ENCODE peak calls at places on chromosomes 1 and 21, in four cellular contexts. One of them, this sample, is unnamed.
A peak's percentile ranks its signal among the peaks of the same experiment; 100 is the strongest.

GRCh38 chr1:233673947-233674431 is 60.1 kb downstream of the KCNK1 start:
- DNase-seq in colonic mucosa: no peak
- DNase-seq in stomach: no peak
- DNase-seq in hepatocyte: peak; percentile 54
- DNase-seq in this sample: no peak

GRCh38 chr1:22751124-22751531 is 40.5 kb downstream of the EPHB2 start:
- DNase-seq in hepatocyte: no peak
- DNase-seq in stomach: peak; percentile 43
- DNase-seq in colonic mucosa: peak; percentile 37
- DNase-seq in this sample: peak; percentile 24

GRCh38 chr1:164780863-164781262 is 221.9 kb downstream of the PBX1 start:
- DNase-seq in hepatocyte: peak; percentile 36
- DNase-seq in colonic mucosa: no peak
- DNase-seq in stomach: no peak
- DNase-seq in this sample: no peak

GRCh38 chr21:29232601-29233541 is 65.9 kb upstream of the BACH1 start:
- DNase-seq in stomach: no peak
- DNase-seq in colonic mucosa: no peak
- DNase-seq in hepatocyte: peak; percentile 32
- DNase-seq in this sample: no peak

GRCh38 chr1:61606448-61607312 is 118.3 kb downstream of the TM2D1 start:
- DNase-seq in hepatocyte: no peak
- DNase-seq in colonic mucosa: peak; percentile 44
- DNase-seq in stomach: peak; percentile 34
- DNase-seq in this sample: peak; percentile 28

GRCh38 chr21:15775981-15776380 is 46.2 kb downstream of the USP25 start:
- DNase-seq in stomach: no peak
- DNase-seq in colonic mucosa: no peak
- DNase-seq in hepatocyte: no peak
- DNase-seq in this sample: no peak

GRCh38 chr1:6775644-6776043 is 9.6 kb upstream of the CAMTA1 start:
- DNase-seq in stomach: no peak
- DNase-seq in hepatocyte: no peak
- DNase-seq in colonic mucosa: no peak
- DNase-seq in this sample: no peak

GRCh38 chr1:154931940-154932487 is 4.5 kb downstream of the PMVK start:
- DNase-seq in hepatocyte: peak; percentile 85
- DNase-seq in colonic mucosa: peak; percentile 95
- DNase-seq in stomach: peak; percentile 92
- DNase-seq in this sample: peak; percentile 93

GRCh38 chr21:35779690-35780570 is 280.4 kb downstream of the SETD4 start:
- DNase-seq in colonic mucosa: no peak
- DNase-seq in stomach: no peak
- DNase-seq in hepatocyte: no peak
- DNase-seq in this sample: no peak

GRCh38 chr21:14075346-14076142 is 135.2 kb downstream of the LIPI start:
- DNase-seq in stomach: no peak
- DNase-seq in colonic mucosa: no peak
- DNase-seq in hepatocyte: no peak
- DNase-seq in this sample: no peak

GRCh38 chr1:143721024-143721373 is 250.8 kb downstream of the FAM72C start:
- DNase-seq in colonic mucosa: no peak
- DNase-seq in stomach: no peak
- DNase-seq in hepatocyte: no peak
- DNase-seq in this sample: no peak

GRCh38 chr1:10515627-10516026 is 40.9 kb downstream of the PEX14 start:
- DNase-seq in colonic mucosa: no peak
- DNase-seq in stomach: no peak
- DNase-seq in hepatocyte: no peak
- DNase-seq in this sample: no peak

GRCh38 chr21:46474365-46474764 is 15.7 kb downstream of the DIP2A start:
- DNase-seq in colonic mucosa: no peak
- DNase-seq in stomach: no peak
- DNase-seq in hepatocyte: no peak
- DNase-seq in this sample: no peak

GRCh38 chr1:94648225-94649007 is 106.9 kb upstream of the F3 start:
- DNase-seq in hepatocyte: peak; percentile 71
- DNase-seq in stomach: peak; percentile 68
- DNase-seq in colonic mucosa: no peak
- DNase-seq in this sample: peak; percentile 56

GRCh38 chr1:154860154-154860870 is 9.8 kb downstream of the KCNN3 start:
- DNase-seq in stomach: no peak
- DNase-seq in hepatocyte: no peak
- DNase-seq in colonic mucosa: no peak
- DNase-seq in this sample: peak; percentile 62

GRCh38 chr1:165900576-165901380 is 73.4 kb downstream of the UCK2 start:
- DNase-seq in stomach: peak; percentile 86
- DNase-seq in colonic mucosa: no peak
- DNase-seq in hepatocyte: peak; percentile 38
- DNase-seq in this sample: no peak

GRCh38 chr21:41260428-41260827 is 56.2 kb upstream of the FAM3B start:
- DNase-seq in hepatocyte: no peak
- DNase-seq in stomach: no peak
- DNase-seq in colonic mucosa: no peak
- DNase-seq in this sample: no peak

DNA sequence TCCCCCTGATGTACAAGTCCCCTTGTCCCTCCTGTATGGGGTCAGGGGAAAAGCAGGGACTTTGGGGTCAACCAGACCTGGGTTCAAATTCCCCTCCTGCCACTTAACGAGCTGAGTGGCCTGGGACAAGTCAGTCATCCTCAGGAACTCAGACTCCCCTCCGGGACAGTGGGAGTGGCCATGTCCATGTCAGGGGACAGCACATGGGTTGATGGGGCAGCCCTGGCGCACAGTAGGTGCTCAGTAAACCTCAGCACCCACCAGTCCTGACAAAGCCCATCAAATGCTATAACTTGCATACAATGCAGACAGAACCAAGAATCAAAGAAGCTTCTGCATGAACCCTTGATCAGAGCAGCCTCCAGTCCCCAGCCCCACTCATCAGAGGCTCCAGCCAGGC is 30.0 kb downstream of the MATN1 start:
- DNase-seq in hepatocyte: no peak
- DNase-seq in stomach: no peak
- DNase-seq in colonic mucosa: no peak
- DNase-seq in this sample: no peak
- H3K27ac ChIP-seq in hepatocyte: no peak overlapping the region
- H3K27ac ChIP-seq in stomach: no peak overlapping the region
- H3K27ac ChIP-seq in colonic mucosa: no peak overlapping the region
- H3K27ac ChIP-seq in this sample: no peak overlapping the region

DNA sequence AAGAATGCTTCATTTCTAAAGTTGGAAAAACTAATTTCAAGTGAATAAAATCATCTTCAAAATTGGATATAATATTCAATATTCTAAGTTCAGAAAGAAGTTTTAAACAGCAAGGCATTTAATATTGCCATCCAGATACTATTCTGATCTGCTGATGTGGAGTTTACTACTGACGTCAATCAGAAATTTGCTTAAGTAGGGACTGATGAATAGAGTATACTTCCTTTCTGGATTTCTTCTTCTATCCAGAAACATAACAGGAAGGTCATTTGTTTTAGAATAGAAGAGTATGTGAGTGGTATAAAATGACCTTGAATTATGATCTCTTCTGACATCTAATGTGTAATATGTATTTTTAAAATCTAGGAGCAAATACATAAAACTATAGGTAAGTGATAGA is 308.1 kb upstream of the ADGRL2 start:
- DNase-seq in stomach: no peak
- DNase-seq in hepatocyte: no peak
- DNase-seq in colonic mucosa: no peak
- DNase-seq in this sample: no peak
- H3K4me1 ChIP-seq in stomach: no peaks in the 10 kb centered on the region
- H3K4me1 ChIP-seq in hepatocyte: no peaks in the 10 kb centered on the region
- H3K4me1 ChIP-seq in colonic mucosa: no peaks in the 10 kb centered on the region
- H3K4me1 ChIP-seq in this sample: no peaks in the 10 kb centered on the region

GRCh38 chr1:210413951-210414350 is 85.2 kb downstream of the HHAT start:
- DNase-seq in hepatocyte: no peak
- DNase-seq in stomach: no peak
- DNase-seq in colonic mucosa: no peak
- DNase-seq in this sample: no peak

GRCh38 chr1:210416681-210417080 is 88.0 kb downstream of the HHAT start:
- DNase-seq in hepatocyte: no peak
- DNase-seq in colonic mucosa: no peak
- DNase-seq in stomach: no peak
- DNase-seq in this sample: no peak

GRCh38 chr1:210417881-210418280 is 89.2 kb downstream of the HHAT start:
- DNase-seq in hepatocyte: no peak
- DNase-seq in stomach: no peak
- DNase-seq in colonic mucosa: no peak
- DNase-seq in this sample: no peak

GRCh38 chr1:210418863-210419641 is 90.3 kb downstream of the HHAT start:
- DNase-seq in stomach: no peak
- DNase-seq in hepatocyte: peak; percentile 46
- DNase-seq in colonic mucosa: peak; percentile 23
- DNase-seq in this sample: peak; percentile 43

DNA sequence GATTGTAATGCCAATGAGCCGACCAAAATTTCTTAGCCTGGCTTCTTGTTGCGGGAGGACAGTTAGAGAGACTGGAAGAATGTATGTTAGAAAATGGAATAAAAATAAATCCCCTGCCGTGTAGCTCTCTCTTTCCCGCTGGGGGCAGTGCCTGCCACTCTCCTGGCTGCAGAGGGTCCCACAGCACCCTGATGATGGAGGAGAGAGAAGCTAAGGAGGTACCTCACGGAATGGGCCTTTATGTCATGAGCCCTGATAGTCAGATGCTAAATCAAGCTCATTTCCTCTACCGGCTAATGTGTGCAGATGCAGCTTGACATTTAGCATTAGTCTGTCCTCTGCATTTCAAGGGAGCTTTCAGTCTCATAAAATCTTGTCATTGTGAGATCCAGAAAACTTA is 87.3 kb downstream of the HHAT start:
- DNase-seq in colonic mucosa: no peak
- DNase-seq in stomach: no peak
- DNase-seq in hepatocyte: no peak
- DNase-seq in this sample: no peak
- TF ChIP-seq CTCF in colonic mucosa: no peak
- TF ChIP-seq CTCF in stomach: no peak
- TF ChIP-seq CTCF in hepatocyte: no peak
- TF ChIP-seq CTCF in this sample: no peak

GRCh38 chr1:25905680-25906643 is at the start of gene STMN1:
- DNase-seq in colonic mucosa: peak; percentile 93
- DNase-seq in stomach: peak; percentile 91
- DNase-seq in hepatocyte: peak; percentile 96
- DNase-seq in this sample: peak; percentile 92
- H3K27ac ChIP-seq in colonic mucosa: no peak within 1 kb of the TSS
- H3K27ac ChIP-seq in stomach: peak within 1 kb of the TSS; percentile 69
- H3K27ac ChIP-seq in hepatocyte: peak within 1 kb of the TSS; percentile 90
- H3K27ac ChIP-seq in this sample: peak within 1 kb of the TSS; percentile 60

GRCh38 chr1:82446251-82446650 is 645.5 kb downstream of the ADGRL2 start:
- DNase-seq in hepatocyte: no peak
- DNase-seq in colonic mucosa: no peak
- DNase-seq in stomach: no peak
- DNase-seq in this sample: no peak
- H3K4me1 ChIP-seq in hepatocyte: no peaks in the 10 kb centered on the region
- H3K4me1 ChIP-seq in colonic mucosa: no peaks in the 10 kb centered on the region
- H3K4me1 ChIP-seq in stomach: no peaks in the 10 kb centered on the region
- H3K4me1 ChIP-seq in this sample: no peaks in the 10 kb centered on the region

DNA sequence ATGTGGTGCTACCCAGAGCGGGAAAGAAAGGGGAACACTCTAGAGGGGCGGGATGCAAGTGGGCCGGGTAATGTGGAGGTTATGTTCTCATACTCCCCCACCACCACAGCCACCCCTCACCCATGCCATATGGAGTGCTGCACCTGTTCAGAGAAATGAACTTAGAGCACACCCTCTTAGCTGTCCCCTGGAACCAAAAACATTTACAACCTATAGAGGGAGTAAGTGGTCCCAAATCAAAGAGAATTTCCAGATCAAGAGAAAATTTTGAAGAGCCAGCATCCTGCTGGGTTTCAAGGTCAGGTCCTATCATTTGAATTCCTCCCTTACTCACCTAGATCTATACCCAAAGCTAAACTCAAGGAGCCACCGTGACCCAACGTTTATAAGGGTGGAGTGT is 319.5 kb downstream of the BRINP2 start:
- DNase-seq in stomach: no peak
- DNase-seq in colonic mucosa: no peak
- DNase-seq in hepatocyte: no peak
- DNase-seq in this sample: no peak
- TF ChIP-seq CTCF in stomach: no peak
- TF ChIP-seq CTCF in colonic mucosa: no peak
- TF ChIP-seq CTCF in hepatocyte: no peak
- TF ChIP-seq CTCF in this sample: no peak

GRCh38 chr1:100134872-100135271 is 1.9 kb downstream of the TRMT13 start:
- DNase-seq in hepatocyte: no peak
- DNase-seq in stomach: no peak
- DNase-seq in colonic mucosa: no peak
- DNase-seq in this sample: no peak
- H3K27ac ChIP-seq in hepatocyte: no peak overlapping the region
- H3K27ac ChIP-seq in stomach: no peak overlapping the region
- H3K27ac ChIP-seq in colonic mucosa: no peak overlapping the region
- H3K27ac ChIP-seq in this sample: no peak overlapping the region

GRCh38 chr1:223726380-223727001 is 14.2 kb downstream of the CAPN2 start:
- DNase-seq in hepatocyte: peak; percentile 91
- DNase-seq in stomach: peak; percentile 61
- DNase-seq in colonic mucosa: peak; percentile 79
- DNase-seq in this sample: peak; percentile 61
- H3K4me1 ChIP-seq in hepatocyte: peaks cover 34% of the 10 kb centered on the region
- H3K4me1 ChIP-seq in stomach: peaks cover 71% of the 10 kb centered on the region
- H3K4me1 ChIP-seq in colonic mucosa: peaks cover 30% of the 10 kb centered on the region
- H3K4me1 ChIP-seq in this sample: peaks cover 55% of the 10 kb centered on the region

GRCh38 chr1:235866913-235867850 is 476 bp upstream of the LYST start:
- DNase-seq in colonic mucosa: peak; percentile 98
- DNase-seq in hepatocyte: peak; percentile 98
- DNase-seq in stomach: peak; percentile 98
- DNase-seq in this sample: peak; percentile 97

GRCh38 chr1:235865565-235866206 is 1.0 kb downstream of the LYST start:
- DNase-seq in hepatocyte: no peak
- DNase-seq in stomach: no peak
- DNase-seq in colonic mucosa: no peak
- DNase-seq in this sample: no peak

GRCh38 chr1:235864965-235865525 is 1.7 kb downstream of the LYST start:
- DNase-seq in colonic mucosa: no peak
- DNase-seq in hepatocyte: no peak
- DNase-seq in stomach: no peak
- DNase-seq in this sample: no peak

GRCh38 chr1:235867903-235868469 is 1.3 kb upstream of the LYST start:
- DNase-seq in stomach: no peak
- DNase-seq in hepatocyte: no peak
- DNase-seq in colonic mucosa: no peak
- DNase-seq in this sample: no peak

GRCh38 chr1:235866207-235866912 is at the start of gene LYST:
- DNase-seq in colonic mucosa: peak; percentile 63
- DNase-seq in stomach: peak; percentile 49
- DNase-seq in hepatocyte: peak; percentile 74
- DNase-seq in this sample: peak; percentile 67
- TF ChIP-seq CTCF in colonic mucosa: peak; percentile 20
- TF ChIP-seq CTCF in stomach: no peak
- TF ChIP-seq CTCF in hepatocyte: peak; percentile 51
- TF ChIP-seq CTCF in this sample: peak; percentile 44